ENCODE peak calls at places on chromosome 16, in nine cellular contexts. U, G, Y, Z, A, O, L, V and X are unnamed samples.
A peak's percentile ranks its signal among the peaks of the same experiment; 100 is the strongest.

GRCh38 chr16:87708881-87709638 is 56.7 kb downstream of the KLHDC4 start:
- DNase-seq in U (no peak), G (no peak), Y (no peak), Z (no peak), A (no peak), O (no peak), L (no peak), V (no peak), X (no peak)

GRCh38 chr16:11094075-11094593 is 149.8 kb downstream of the CLEC16A start:
- DNase-seq in U (peak; percentile 33), G (no peak), Y (no peak), Z (no peak), A (no peak), O (no peak), L (peak; percentile 66), V (no peak), X (no peak)

GRCh38 chr16:47142469-47143328 is 1.0 kb downstream of the NETO2 start:
- DNase-seq in U (peak; percentile 11), G (no peak), Y (no peak), Z (peak; percentile 15), A (peak; percentile 34), O (no peak), L (no peak), V (no peak), X (no peak)

GRCh38 chr16:87586201-87586782 is 16.0 kb upstream of the JPH3 start:
- DNase-seq in U (no peak), G (no peak), Y (no peak), Z (no peak), A (no peak), O (no peak), L (no peak), V (no peak), X (no peak)

GRCh38 chr16:12575288-12575687 is 228.4 kb downstream of the CPPED1 start:
- DNase-seq in U (no peak), G (no peak), Y (no peak), Z (no peak), A (no peak), O (no peak), L (no peak), V (no peak), X (no peak)

GRCh38 chr16:81645303-81645702 is 133.8 kb upstream of the PLCG2 start:
- DNase-seq in U (no peak), G (no peak), Y (no peak), Z (no peak), A (no peak), O (peak; percentile 6), L (no peak), V (no peak), X (no peak)

GRCh38 chr16:1895068-1895467 is 23.1 kb upstream of the MEIOB start:
- DNase-seq in U (no peak), G (no peak), Y (no peak), Z (no peak), A (no peak), O (no peak), L (no peak), V (no peak), X (no peak)

GRCh38 chr16:82229800-82230619 is 60.0 kb upstream of the MPHOSPH6 start:
- DNase-seq in U (peak; percentile 43), G (peak; percentile 35), Y (peak; percentile 38), Z (peak; percentile 65), A (no peak), O (no peak), L (no peak), V (peak; percentile 38), X (peak; percentile 23)

GRCh38 chr16:74577882-74578366 is 29.0 kb downstream of the GLG1 start:
- DNase-seq in U (no peak), G (no peak), Y (peak; percentile 29), Z (no peak), A (no peak), O (no peak), L (no peak), V (no peak), X (no peak)

GRCh38 chr16:70161350-70161749 is 12.2 kb upstream of the CLEC18C start:
- DNase-seq in U (no peak), G (no peak), Y (no peak), Z (no peak), A (no peak), O (no peak), L (no peak), V (no peak), X (no peak)

GRCh38 chr16:27430923-27431484 is 29.0 kb downstream of the IL21R start:
- DNase-seq in U (no peak), G (no peak), Y (no peak), Z (peak; percentile 12), A (no peak), O (no peak), L (peak; percentile 91), V (no peak), X (no peak)

GRCh38 chr16:19853973-19854876 is 30.4 kb downstream of the GPRC5B start:
- DNase-seq in U (no peak), G (no peak), Y (no peak), Z (no peak), A (no peak), O (no peak), L (no peak), V (no peak), X (no peak)

GRCh38 chr16:83011101-83011720 is 384.4 kb downstream of the CDH13 start:
- DNase-seq in U (no peak), G (no peak), Y (no peak), Z (no peak), A (no peak), O (no peak), L (no peak), V (no peak), X (no peak)

GRCh38 chr16:14963281-14964173 is 11.3 kb upstream of the PDXDC1 start:
- DNase-seq in U (no peak), G (no peak), Y (no peak), Z (no peak), A (no peak), O (no peak), L (no peak), V (no peak), X (no peak)

GRCh38 chr16:22648141-22648540 is 137.4 kb downstream of the NPIPB5 start:
- DNase-seq in U (no peak), G (no peak), Y (no peak), Z (no peak), A (no peak), O (no peak), L (no peak), V (no peak), X (no peak)